ENCODE peak calls at places on chromosomes 2 and 18, in seven cellular contexts. One of them, this sample, is unnamed. For H3K9me3, the result is how much of the 10 kb centered on the place peaks cover.

GRCh38 chr2:103293266-103293583 is 531.4 kb downstream of the TMEM182 start:
- DNase-seq in colonic mucosa: no peak
- DNase-seq in HCT116: no peak
- DNase-seq in mammary epithelial cell: no peak
- DNase-seq in HepG2: no peak
- DNase-seq in PC-3: no peak
- DNase-seq in H9: no peak
- DNase-seq in this sample: no peak

GRCh38 chr2:178397002-178397605 is 53.9 kb downstream of the PRKRA start:
- DNase-seq in colonic mucosa: no peak
- DNase-seq in HCT116: peak
- DNase-seq in mammary epithelial cell: peak
- DNase-seq in HepG2: peak
- DNase-seq in PC-3: peak
- DNase-seq in H9: no peak
- DNase-seq in this sample: peak

GRCh38 chr2:227191367-227191766 is 26.9 kb downstream of the COL4A3 start:
- DNase-seq in colonic mucosa: no peak
- DNase-seq in HCT116: peak
- DNase-seq in mammary epithelial cell: no peak
- DNase-seq in HepG2: peak
- DNase-seq in PC-3: peak
- DNase-seq in H9: peak
- DNase-seq in this sample: no peak

GRCh38 chr2:20182241-20182931 is 42.5 kb downstream of the SDC1 start:
- DNase-seq in colonic mucosa: no peak
- DNase-seq in HCT116: no peak
- DNase-seq in mammary epithelial cell: peak
- DNase-seq in HepG2: no peak
- DNase-seq in PC-3: peak
- DNase-seq in H9: no peak
- DNase-seq in this sample: no peak

GRCh38 chr18:21117385-21118135 is 5.9 kb upstream of the ROCK1 start:
- DNase-seq in colonic mucosa: no peak
- DNase-seq in HCT116: no peak
- DNase-seq in mammary epithelial cell: no peak
- DNase-seq in HepG2: no peak
- DNase-seq in PC-3: no peak
- DNase-seq in H9: no peak
- DNase-seq in this sample: no peak

GRCh38 chr2:223692227-223692947 is 90.2 kb upstream of the SCG2 start:
- DNase-seq in colonic mucosa: no peak
- DNase-seq in HCT116: peak
- DNase-seq in mammary epithelial cell: peak
- DNase-seq in HepG2: peak
- DNase-seq in PC-3: peak
- DNase-seq in H9: peak
- DNase-seq in this sample: no peak

GRCh38 chr2:110662560-110662959 is 15.3 kb downstream of the BUB1 start:
- DNase-seq in colonic mucosa: no peak
- DNase-seq in HCT116: no peak
- DNase-seq in mammary epithelial cell: no peak
- DNase-seq in HepG2: no peak
- DNase-seq in PC-3: no peak
- DNase-seq in H9: no peak
- DNase-seq in this sample: no peak

GRCh38 chr2:9692392-9693137 is 61.8 kb upstream of the YWHAQ start:
- DNase-seq in colonic mucosa: no peak
- DNase-seq in HCT116: no peak
- DNase-seq in mammary epithelial cell: no peak
- DNase-seq in HepG2: no peak
- DNase-seq in PC-3: no peak
- DNase-seq in H9: peak
- DNase-seq in this sample: no peak

GRCh38 chr2:210199186-210199765 is 26.0 kb downstream of the ACADL start:
- DNase-seq in colonic mucosa: no peak
- DNase-seq in HCT116: peak
- DNase-seq in mammary epithelial cell: no peak
- DNase-seq in HepG2: peak
- DNase-seq in PC-3: peak
- DNase-seq in H9: no peak
- DNase-seq in this sample: peak

GRCh38 chr2:215896921-215897320 is 116.4 kb downstream of the MREG start:
- DNase-seq in colonic mucosa: no peak
- DNase-seq in HCT116: no peak
- DNase-seq in mammary epithelial cell: peak
- DNase-seq in HepG2: no peak
- DNase-seq in PC-3: no peak
- DNase-seq in H9: no peak
- DNase-seq in this sample: no peak

GRCh38 chr2:68971591-68972231 is 2.7 kb upstream of the GKN1 start:
- DNase-seq in colonic mucosa: no peak
- DNase-seq in HCT116: no peak
- DNase-seq in mammary epithelial cell: peak
- DNase-seq in HepG2: no peak
- DNase-seq in PC-3: peak
- DNase-seq in H9: no peak
- DNase-seq in this sample: no peak

GRCh38 chr2:150824118-150824517 is 336.7 kb upstream of the RND3 start:
- DNase-seq in colonic mucosa: no peak
- DNase-seq in HCT116: no peak
- DNase-seq in mammary epithelial cell: peak
- DNase-seq in HepG2: no peak
- DNase-seq in PC-3: no peak
- DNase-seq in H9: no peak
- DNase-seq in this sample: no peak

GRCh38 chr2:239223029-239223329 is 177.8 kb downstream of the HDAC4 start:
- DNase-seq in colonic mucosa: no peak
- DNase-seq in HCT116: no peak
- DNase-seq in mammary epithelial cell: no peak
- DNase-seq in HepG2: peak
- DNase-seq in PC-3: no peak
- DNase-seq in H9: no peak
- DNase-seq in this sample: no peak

GRCh38 chr2:96084006-96084857 is 32.1 kb downstream of the ADRA2B start:
- DNase-seq in colonic mucosa: peak
- DNase-seq in HCT116: no peak
- DNase-seq in mammary epithelial cell: no peak
- DNase-seq in HepG2: no peak
- DNase-seq in PC-3: no peak
- DNase-seq in H9: peak
- DNase-seq in this sample: no peak

GRCh38 chr18:65227970-65228369 is 522.8 kb upstream of the CDH7 start:
- DNase-seq in colonic mucosa: no peak
- DNase-seq in HCT116: no peak
- DNase-seq in mammary epithelial cell: no peak
- DNase-seq in HepG2: no peak
- DNase-seq in PC-3: peak
- DNase-seq in H9: no peak
- DNase-seq in this sample: no peak

GRCh38 chr18:74288730-74289129 is 3.0 kb downstream of the CYB5A start:
- DNase-seq in colonic mucosa: no peak
- DNase-seq in HCT116: no peak
- DNase-seq in mammary epithelial cell: no peak
- DNase-seq in HepG2: peak
- DNase-seq in PC-3: peak
- DNase-seq in H9: no peak
- DNase-seq in this sample: no peak

GRCh38 chr2:191204443-191204842 is 40.8 kb upstream of the MYO1B start:
- DNase-seq in colonic mucosa: no peak
- DNase-seq in HCT116: no peak
- DNase-seq in mammary epithelial cell: no peak
- DNase-seq in HepG2: no peak
- DNase-seq in PC-3: no peak
- DNase-seq in H9: no peak
- DNase-seq in this sample: peak

GRCh38 chr2:228352048-228352447 is 170.6 kb upstream of the SPHKAP start:
- DNase-seq in colonic mucosa: no peak
- DNase-seq in HCT116: no peak
- DNase-seq in mammary epithelial cell: no peak
- DNase-seq in HepG2: no peak
- DNase-seq in PC-3: no peak
- DNase-seq in H9: no peak
- DNase-seq in this sample: no peak

DNA sequence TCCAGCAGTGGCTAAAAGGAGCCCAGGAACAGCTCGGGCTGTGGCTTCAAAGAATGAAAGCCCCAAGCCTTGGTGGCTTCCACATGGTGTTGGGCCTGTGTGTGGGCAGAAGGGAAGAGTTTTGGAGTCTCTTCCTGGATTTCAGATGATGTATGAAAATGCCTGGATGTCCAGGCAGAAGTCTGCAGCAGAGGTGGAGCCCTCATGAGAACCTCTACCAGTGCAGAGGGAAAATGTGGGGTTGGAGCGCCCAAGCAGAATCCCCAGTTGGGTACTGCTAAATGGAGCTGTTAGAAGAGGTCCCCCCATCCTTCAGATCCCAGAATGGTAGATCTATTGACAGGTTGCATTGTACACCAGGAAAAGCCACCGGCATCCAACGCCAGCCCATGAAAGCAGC is 412.1 kb downstream of the TDRD15 start:
- DNase-seq in colonic mucosa: no peak
- DNase-seq in HCT116: no peak
- DNase-seq in mammary epithelial cell: no peak
- DNase-seq in HepG2: no peak
- DNase-seq in PC-3: no peak
- DNase-seq in H9: no peak
- DNase-seq in this sample: no peak
- H3K9me3 ChIP-seq in colonic mucosa: under half
- H3K9me3 ChIP-seq in HCT116: under half
- H3K9me3 ChIP-seq in mammary epithelial cell: under half
- H3K9me3 ChIP-seq in HepG2: under half
- H3K9me3 ChIP-seq in PC-3: under half
- H3K9me3 ChIP-seq in H9: under half
- H3K9me3 ChIP-seq in this sample: under half

GRCh38 chr2:201237486-201238241 is 22.7 kb upstream of the CASP8 start:
- DNase-seq in colonic mucosa: no peak
- DNase-seq in HCT116: no peak
- DNase-seq in mammary epithelial cell: no peak
- DNase-seq in HepG2: no peak
- DNase-seq in PC-3: no peak
- DNase-seq in H9: no peak
- DNase-seq in this sample: no peak
- H3K9ac ChIP-seq in colonic mucosa: no peak
- H3K9ac ChIP-seq in HCT116: no peak
- H3K9ac ChIP-seq in mammary epithelial cell: no peak
- H3K9ac ChIP-seq in HepG2: no peak
- H3K9ac ChIP-seq in PC-3: no peak
- H3K9ac ChIP-seq in H9: no peak
- H3K9ac ChIP-seq in this sample: no peak

GRCh38 chr2:101960903-101961286 is 30.9 kb upstream of the IL1R2 start:
- DNase-seq in colonic mucosa: no peak
- DNase-seq in HCT116: no peak
- DNase-seq in mammary epithelial cell: no peak
- DNase-seq in HepG2: peak
- DNase-seq in PC-3: no peak
- DNase-seq in H9: no peak
- DNase-seq in this sample: no peak
- TF ChIP-seq CTCF in colonic mucosa: no peak
- TF ChIP-seq CTCF in HCT116: no peak
- TF ChIP-seq CTCF in mammary epithelial cell: no peak
- TF ChIP-seq CTCF in HepG2: no peak
- TF ChIP-seq CTCF in PC-3: no peak
- TF ChIP-seq CTCF in H9: no peak
- TF ChIP-seq CTCF in this sample: no peak

DNA sequence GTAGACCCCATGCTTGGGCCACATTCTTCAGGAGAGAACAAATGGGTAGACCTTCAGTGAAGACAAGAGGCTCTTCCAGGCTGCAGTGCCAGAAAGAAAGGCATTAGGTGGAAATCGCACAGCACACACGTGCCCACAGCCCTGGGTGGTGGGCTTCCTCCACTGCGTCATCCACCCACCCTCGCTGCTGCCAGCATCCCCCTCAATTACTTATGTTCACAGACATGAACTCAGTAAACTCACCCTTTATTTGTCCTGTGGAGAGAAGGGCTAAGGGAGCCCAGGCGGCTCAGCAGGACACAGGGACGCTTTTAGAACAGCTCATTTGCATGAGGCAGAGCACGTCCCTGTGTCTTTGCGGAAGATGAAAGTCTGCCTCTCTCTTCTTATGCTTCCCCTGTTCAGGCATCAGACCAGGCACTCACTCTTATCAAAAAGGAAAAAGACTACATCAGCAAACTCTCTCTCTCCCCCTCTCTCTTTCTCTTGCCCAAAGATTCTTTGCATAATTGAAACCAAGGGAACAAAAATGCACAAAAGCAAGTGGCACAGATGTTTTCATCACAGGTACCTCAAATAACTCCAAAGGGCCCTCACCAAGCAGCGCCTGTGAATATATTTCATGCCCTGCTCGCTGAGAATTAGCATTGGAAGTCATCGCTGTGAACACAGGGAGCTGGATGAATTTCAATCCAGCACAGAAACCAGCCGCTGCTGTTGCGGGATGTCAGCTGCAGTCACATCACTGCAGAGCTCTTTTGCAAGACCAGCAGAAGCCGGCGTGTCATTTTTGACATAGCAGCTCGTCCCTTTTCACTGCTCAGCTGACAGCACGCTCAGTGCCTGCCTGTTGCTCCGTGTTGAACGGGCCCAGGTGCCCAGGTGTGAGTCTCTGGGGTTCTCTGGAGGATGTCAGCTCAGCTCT is 376.3 kb upstream of the MYT1L start:
- DNase-seq in colonic mucosa: no peak
- DNase-seq in HCT116: no peak
- DNase-seq in mammary epithelial cell: no peak
- DNase-seq in HepG2: no peak
- DNase-seq in PC-3: no peak
- DNase-seq in H9: no peak
- DNase-seq in this sample: peak
- H3K9me3 ChIP-seq in colonic mucosa: under half
- H3K9me3 ChIP-seq in HCT116: under half
- H3K9me3 ChIP-seq in mammary epithelial cell: under half
- H3K9me3 ChIP-seq in HepG2: under half
- H3K9me3 ChIP-seq in PC-3: under half
- H3K9me3 ChIP-seq in H9: under half
- H3K9me3 ChIP-seq in this sample: under half